ENCODE peak calls at places on chromosomes 11 and 22, in four cellular contexts. S, Q, N and E are unnamed samples.

GRCh38 chr22:38570841-38571364 is 920 bp upstream of the DMC1 start:
- DNase-seq in S (no peak), Q (peak), N (no peak), E (peak)

GRCh38 chr11:92846542-92847125 is 122.8 kb upstream of the MTNR1B start:
- DNase-seq in S (no peak), Q (peak), N (no peak), E (no peak)

GRCh38 chr11:73059915-73060314 is 82.2 kb downstream of the FCHSD2 start:
- DNase-seq in S (no peak), Q (no peak), N (no peak), E (no peak)

GRCh38 chr11:81033779-81034550 is 1593.1 kb upstream of the TENM4 start:
- DNase-seq in S (no peak), Q (no peak), N (no peak), E (no peak)

GRCh38 chr11:122897606-122898210 is 15.1 kb downstream of the JHY start:
- DNase-seq in S (peak), Q (peak), N (no peak), E (no peak)

GRCh38 chr11:85822814-85823213 is 11.9 kb upstream of the SYTL2 start:
- DNase-seq in S (no peak), Q (peak), N (no peak), E (no peak)

GRCh38 chr11:30697032-30697431 is 110.9 kb upstream of the MPPED2 start:
- DNase-seq in S (no peak), Q (no peak), N (no peak), E (no peak)

GRCh38 chr22:27879923-27880322 is 39.1 kb downstream of the PITPNB start:
- DNase-seq in S (no peak), Q (peak), N (no peak), E (no peak)

GRCh38 chr11:133834399-133835257 is 10.7 kb downstream of the SPATA19 start:
- DNase-seq in S (no peak), Q (no peak), N (no peak), E (no peak)

GRCh38 chr11:93921695-93922468 is 71.5 kb upstream of the VSTM5 start:
- DNase-seq in S (no peak), Q (peak), N (no peak), E (no peak)

GRCh38 chr22:25853902-25854301 is 111.9 kb downstream of the MYO18B start:
- DNase-seq in S (no peak), Q (no peak), N (no peak), E (no peak)

GRCh38 chr22:26656896-26657851 is at the start of gene MIAT:
- DNase-seq in S (no peak), Q (no peak), N (no peak), E (peak)

GRCh38 chr22:30010789-30011405 is 69.4 kb upstream of the HORMAD2 start:
- DNase-seq in S (no peak), Q (no peak), N (no peak), E (no peak)

GRCh38 chr11:2206291-2206690 is 34.7 kb upstream of the TH start:
- DNase-seq in S (no peak), Q (no peak), N (peak), E (peak)

GRCh38 chr11:26234451-26234850 is 97.5 kb upstream of the ANO3 start:
- DNase-seq in S (no peak), Q (no peak), N (no peak), E (no peak)

DNA sequence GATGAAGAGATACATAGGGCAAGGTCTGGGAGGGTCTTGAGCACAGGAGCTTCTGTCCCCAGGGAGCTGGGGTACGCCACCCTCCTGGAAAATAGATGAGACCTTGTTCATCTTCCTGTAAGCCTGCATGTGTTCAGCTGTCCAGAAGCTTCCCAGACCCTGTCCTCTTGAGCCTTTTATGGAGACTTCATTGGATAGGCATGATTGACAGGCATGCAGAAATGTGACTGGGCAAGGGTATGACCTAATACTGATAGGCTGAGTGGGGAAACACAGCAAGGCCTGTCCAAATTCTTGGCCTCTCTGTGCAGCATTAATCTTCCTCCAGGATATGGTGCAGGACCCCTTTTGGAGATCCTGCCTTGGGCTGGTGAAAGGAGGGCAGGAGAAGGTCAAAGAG is 15.7 kb downstream of the ARCN1 start:
- DNase-seq in S (no peak), Q (no peak), N (no peak), E (no peak)
- TF ChIP-seq CTCF in S (no peak), Q (no peak), N (no peak), E (no peak)

DNA sequence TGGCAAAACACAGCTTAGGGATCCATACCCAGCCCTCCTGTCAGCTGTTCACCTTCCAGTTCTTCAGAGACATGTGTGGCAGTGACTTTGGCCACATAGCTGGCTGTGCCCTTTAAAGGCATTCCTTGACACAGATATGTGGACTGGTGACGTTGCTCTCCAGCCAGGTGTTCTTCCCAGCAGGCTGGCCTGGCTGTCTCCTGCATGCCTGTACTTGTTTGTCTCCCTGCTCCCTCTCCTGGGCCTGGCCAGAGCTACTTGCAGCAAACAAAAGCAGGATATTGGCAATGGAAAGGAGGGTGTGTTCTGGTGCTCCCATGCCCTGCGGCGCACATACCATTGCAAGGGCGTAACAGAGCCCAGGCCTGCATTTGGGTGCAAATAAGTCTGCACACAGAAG is 38.3 kb downstream of the PIK3IP1 start:
- DNase-seq in S (no peak), Q (no peak), N (no peak), E (no peak)
- TF ChIP-seq CTCF in S (no peak), Q (no peak), N (no peak), E (no peak)

GRCh38 chr22:50271519-50271970 is 1.4 kb upstream of the MAPK11 start:
- DNase-seq in S (no peak), Q (peak), N (no peak), E (no peak)
- TF ChIP-seq CTCF in S (peak), Q (no peak), N (no peak), E (no peak)

DNA sequence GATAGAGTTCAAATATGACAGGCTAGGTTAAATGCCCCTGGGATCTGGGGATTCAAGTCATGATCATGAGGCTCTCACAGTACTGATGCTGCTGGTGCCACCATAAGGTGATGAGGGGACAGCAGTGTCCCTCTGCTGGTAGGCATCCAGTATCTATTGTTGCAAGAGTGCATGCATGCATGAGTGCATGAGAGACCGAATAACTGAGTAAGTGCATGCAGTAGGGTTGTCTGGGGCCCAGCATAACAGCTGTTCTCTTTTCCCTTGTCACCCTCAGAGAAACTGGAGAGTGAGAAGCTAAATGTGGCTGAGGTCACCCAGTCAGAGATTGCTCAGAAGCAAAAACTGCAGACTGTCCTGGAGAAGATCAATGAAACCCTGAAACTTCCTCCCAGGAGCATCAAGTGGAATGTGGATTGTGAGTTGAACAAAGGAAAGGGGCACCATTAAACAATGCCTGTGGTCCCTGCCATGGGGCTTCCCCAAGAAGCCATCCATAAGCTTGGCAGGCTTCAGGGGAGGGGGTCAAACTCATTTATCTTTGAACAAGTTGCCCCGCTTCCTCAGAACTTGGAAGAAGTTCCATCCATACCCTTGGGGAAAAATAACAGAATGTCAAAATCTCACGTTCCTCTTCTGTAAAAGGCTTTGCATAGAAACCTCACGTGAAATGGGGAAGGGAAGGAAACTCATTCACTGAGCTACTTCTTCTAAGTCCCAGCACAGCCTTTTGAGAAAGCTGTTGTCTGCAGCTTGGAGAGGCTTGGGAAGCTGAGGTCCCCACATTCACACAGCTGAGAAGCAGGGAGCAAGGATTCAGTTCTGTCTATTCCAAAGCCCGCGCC is 119.0 kb downstream of the PARVA start:
- DNase-seq in S (no peak), Q (no peak), N (no peak), E (no peak)
- TF ChIP-seq CTCF in S (peak), Q (peak), N (no peak), E (no peak)

GRCh38 chr11:68643576-68643975 is 40.8 kb upstream of the GAL start:
- DNase-seq in S (no peak), Q (no peak), N (no peak), E (no peak)
- TF ChIP-seq CTCF in S (no peak), Q (no peak), N (no peak), E (no peak)

DNA sequence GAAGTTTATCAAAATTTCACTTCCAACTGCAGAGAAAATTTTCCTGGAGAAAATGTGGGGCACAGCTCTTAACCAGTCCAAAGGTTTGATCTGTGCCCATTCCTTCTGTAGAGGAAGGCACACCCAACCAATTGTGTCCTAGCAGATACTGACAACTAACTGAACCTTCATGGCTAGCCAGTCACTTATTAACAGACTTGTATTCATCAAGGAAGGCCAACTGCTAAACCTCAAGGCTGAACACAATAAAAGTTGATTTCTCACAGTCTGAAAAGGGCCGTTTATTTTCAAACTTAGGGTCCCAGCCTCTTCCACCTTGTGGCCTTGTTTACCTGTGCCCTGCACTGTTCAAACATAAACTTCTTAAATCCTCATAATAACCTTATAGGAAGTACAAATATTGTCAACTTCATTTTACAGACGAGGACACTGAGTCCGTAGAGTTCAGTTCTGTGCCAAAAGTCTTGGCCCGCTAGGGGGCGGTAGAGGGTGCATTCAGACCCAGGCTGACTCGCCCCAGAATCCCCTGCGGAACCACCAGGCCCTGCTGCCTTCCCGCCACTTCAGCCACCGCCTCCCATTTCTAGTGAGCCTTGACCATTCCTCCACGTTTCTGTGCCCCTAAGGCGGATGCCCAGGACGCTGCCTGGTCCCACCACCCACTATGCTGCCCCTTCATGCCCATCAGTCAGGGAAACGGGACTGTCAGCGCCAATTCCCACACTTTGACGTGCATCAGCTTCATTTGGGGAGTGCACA is 19.3 kb downstream of the SYT13 start:
- DNase-seq in S (no peak), Q (no peak), N (no peak), E (no peak)
- TF ChIP-seq CTCF in S (peak), Q (peak), N (peak), E (no peak)

GRCh38 chr22:22099833-22100812 is 117.5 kb upstream of the TOP3B start:
- DNase-seq in S (no peak), Q (no peak), N (no peak), E (no peak)
- TF ChIP-seq CTCF in S (peak), Q (peak), N (no peak), E (no peak)

GRCh38 chr11:132556316-132556715 is 976.0 kb downstream of the OPCML start:
- DNase-seq in S (no peak), Q (peak), N (no peak), E (no peak)

GRCh38 chr11:132555617-132556016 is 976.7 kb downstream of the OPCML start:
- DNase-seq in S (no peak), Q (no peak), N (no peak), E (no peak)

GRCh38 chr11:132563050-132563449 is 969.3 kb downstream of the OPCML start:
- DNase-seq in S (no peak), Q (no peak), N (no peak), E (no peak)

GRCh38 chr11:132561937-132562336 is 970.4 kb downstream of the OPCML start:
- DNase-seq in S (no peak), Q (no peak), N (no peak), E (no peak)

GRCh38 chr11:132559371-132560036 is 972.8 kb downstream of the OPCML start:
- DNase-seq in S (no peak), Q (no peak), N (no peak), E (no peak)
- TF ChIP-seq CTCF in S (no peak), Q (no peak), N (no peak), E (no peak)